ENCODE peak calls at places on chromosomes 3 and 15, in six cellular contexts. One of them, this sample, is unnamed.

GRCh38 chr3:163018067-163018466 is 1521.5 kb downstream of the OTOL1 start:
- DNase-seq in mucosa of descending colon: no peak
- DNase-seq in HepG2: no peak
- DNase-seq in bronchial epithelial cell: no peak
- DNase-seq in pancreas: no peak
- DNase-seq in GM23338: no peak
- DNase-seq in this sample: no peak

GRCh38 chr15:67998599-67999122 is 55.5 kb upstream of the PIAS1 start:
- DNase-seq in mucosa of descending colon: peak; percentile 84
- DNase-seq in HepG2: no peak
- DNase-seq in bronchial epithelial cell: peak; percentile 89
- DNase-seq in pancreas: peak; percentile 64
- DNase-seq in GM23338: no peak
- DNase-seq in this sample: no peak

GRCh38 chr15:87369269-87369668 is 887.3 kb downstream of the NTRK3 start:
- DNase-seq in mucosa of descending colon: no peak
- DNase-seq in HepG2: no peak
- DNase-seq in bronchial epithelial cell: peak; percentile 68
- DNase-seq in pancreas: no peak
- DNase-seq in GM23338: no peak
- DNase-seq in this sample: no peak

GRCh38 chr3:10238330-10238995 is 9.8 kb upstream of the TATDN2 start:
- DNase-seq in mucosa of descending colon: no peak
- DNase-seq in HepG2: no peak
- DNase-seq in bronchial epithelial cell: no peak
- DNase-seq in pancreas: no peak
- DNase-seq in GM23338: no peak
- DNase-seq in this sample: no peak

GRCh38 chr3:183178833-183179549 is 16.5 kb upstream of the LAMP3 start:
- DNase-seq in mucosa of descending colon: peak; percentile 60
- DNase-seq in HepG2: no peak
- DNase-seq in bronchial epithelial cell: peak; percentile 22
- DNase-seq in pancreas: peak; percentile 79
- DNase-seq in GM23338: peak; percentile 89
- DNase-seq in this sample: peak; percentile 61

GRCh38 chr3:129211772-129212171 is 28.1 kb upstream of the CNBP start:
- DNase-seq in mucosa of descending colon: peak; percentile 90
- DNase-seq in HepG2: peak; percentile 34
- DNase-seq in bronchial epithelial cell: peak; percentile 99
- DNase-seq in pancreas: peak; percentile 78
- DNase-seq in GM23338: no peak
- DNase-seq in this sample: no peak

GRCh38 chr3:73321286-73321685 is 259.8 kb downstream of the EBLN2 start:
- DNase-seq in mucosa of descending colon: no peak
- DNase-seq in HepG2: no peak
- DNase-seq in bronchial epithelial cell: no peak
- DNase-seq in pancreas: no peak
- DNase-seq in GM23338: no peak
- DNase-seq in this sample: no peak

GRCh38 chr3:188064831-188065493 is 89.0 kb upstream of the LPP start:
- DNase-seq in mucosa of descending colon: no peak
- DNase-seq in HepG2: peak; percentile 57
- DNase-seq in bronchial epithelial cell: no peak
- DNase-seq in pancreas: no peak
- DNase-seq in GM23338: no peak
- DNase-seq in this sample: no peak

GRCh38 chr15:49270541-49271421 is 100.7 kb downstream of the GALK2 start:
- DNase-seq in mucosa of descending colon: no peak
- DNase-seq in HepG2: no peak
- DNase-seq in bronchial epithelial cell: peak; percentile 8
- DNase-seq in pancreas: no peak
- DNase-seq in GM23338: peak; percentile 38
- DNase-seq in this sample: no peak

GRCh38 chr3:14791343-14791945 is 27.3 kb upstream of the FGD5 start:
- DNase-seq in mucosa of descending colon: peak; percentile 72
- DNase-seq in HepG2: peak; percentile 46
- DNase-seq in bronchial epithelial cell: peak; percentile 41
- DNase-seq in pancreas: peak; percentile 76
- DNase-seq in GM23338: peak; percentile 91
- DNase-seq in this sample: peak; percentile 82

GRCh38 chr15:48413304-48413703 is 82.1 kb downstream of the DUT start:
- DNase-seq in mucosa of descending colon: no peak
- DNase-seq in HepG2: peak; percentile 9
- DNase-seq in bronchial epithelial cell: no peak
- DNase-seq in pancreas: no peak
- DNase-seq in GM23338: no peak
- DNase-seq in this sample: no peak

GRCh38 chr3:45993421-45994027 is 2.1 kb downstream of the FYCO1 start:
- DNase-seq in mucosa of descending colon: no peak
- DNase-seq in HepG2: no peak
- DNase-seq in bronchial epithelial cell: no peak
- DNase-seq in pancreas: no peak
- DNase-seq in GM23338: no peak
- DNase-seq in this sample: no peak

GRCh38 chr3:138227650-138228049 is 40.5 kb downstream of the ARMC8 start:
- DNase-seq in mucosa of descending colon: no peak
- DNase-seq in HepG2: no peak
- DNase-seq in bronchial epithelial cell: no peak
- DNase-seq in pancreas: no peak
- DNase-seq in GM23338: no peak
- DNase-seq in this sample: no peak

GRCh38 chr15:20348291-20348899 is 193.2 kb downstream of the GOLGA6L6 start:
- DNase-seq in mucosa of descending colon: peak; percentile 21
- DNase-seq in HepG2: no peak
- DNase-seq in bronchial epithelial cell: no peak
- DNase-seq in pancreas: no peak
- DNase-seq in GM23338: no peak
- DNase-seq in this sample: no peak

GRCh38 chr3:185537369-185537970 is 14.9 kb downstream of the LIPH start:
- DNase-seq in mucosa of descending colon: peak; percentile 51
- DNase-seq in HepG2: peak; percentile 10
- DNase-seq in bronchial epithelial cell: peak; percentile 100
- DNase-seq in pancreas: no peak
- DNase-seq in GM23338: peak; percentile 3
- DNase-seq in this sample: no peak

GRCh38 chr3:98733778-98734281 is 29.3 kb upstream of the ST3GAL6 start:
- DNase-seq in mucosa of descending colon: no peak
- DNase-seq in HepG2: peak; percentile 71
- DNase-seq in bronchial epithelial cell: no peak
- DNase-seq in pancreas: no peak
- DNase-seq in GM23338: peak; percentile 30
- DNase-seq in this sample: peak; percentile 20

GRCh38 chr3:196868297-196868661 is 559 bp downstream of the SENP5 start:
- DNase-seq in mucosa of descending colon: no peak
- DNase-seq in HepG2: peak; percentile 20
- DNase-seq in bronchial epithelial cell: peak; percentile 21
- DNase-seq in pancreas: no peak
- DNase-seq in GM23338: peak; percentile 56
- DNase-seq in this sample: peak; percentile 60

GRCh38 chr15:81068516-81068915 is 65.6 kb upstream of the CFAP161 start:
- DNase-seq in mucosa of descending colon: no peak
- DNase-seq in HepG2: no peak
- DNase-seq in bronchial epithelial cell: no peak
- DNase-seq in pancreas: no peak
- DNase-seq in GM23338: no peak
- DNase-seq in this sample: no peak

GRCh38 chr3:190863119-190863465 is 598 bp upstream of the GMNC start:
- DNase-seq in mucosa of descending colon: no peak
- DNase-seq in HepG2: no peak
- DNase-seq in bronchial epithelial cell: peak; percentile 54
- DNase-seq in pancreas: no peak
- DNase-seq in GM23338: no peak
- DNase-seq in this sample: no peak

GRCh38 chr3:36876181-36876936 is 68.5 kb downstream of the TRANK1 start:
- DNase-seq in mucosa of descending colon: no peak
- DNase-seq in HepG2: no peak
- DNase-seq in bronchial epithelial cell: no peak
- DNase-seq in pancreas: no peak
- DNase-seq in GM23338: no peak
- DNase-seq in this sample: no peak

GRCh38 chr3:67635257-67635656 is 19.2 kb downstream of the SUCLG2 start:
- DNase-seq in mucosa of descending colon: no peak
- DNase-seq in HepG2: no peak
- DNase-seq in bronchial epithelial cell: peak; percentile 91
- DNase-seq in pancreas: no peak
- DNase-seq in GM23338: no peak
- DNase-seq in this sample: no peak

GRCh38 chr3:29144361-29144760 is 136.5 kb upstream of the RBMS3 start:
- DNase-seq in mucosa of descending colon: no peak
- DNase-seq in HepG2: no peak
- DNase-seq in bronchial epithelial cell: no peak
- DNase-seq in pancreas: no peak
- DNase-seq in GM23338: no peak
- DNase-seq in this sample: no peak

GRCh38 chr3:85189731-85190130 is 230.9 kb downstream of the CADM2 start:
- DNase-seq in mucosa of descending colon: no peak
- DNase-seq in HepG2: no peak
- DNase-seq in bronchial epithelial cell: no peak
- DNase-seq in pancreas: no peak
- DNase-seq in GM23338: no peak
- DNase-seq in this sample: no peak

GRCh38 chr3:169542347-169542751 is 121.2 kb downstream of the MECOM start:
- DNase-seq in mucosa of descending colon: no peak
- DNase-seq in HepG2: no peak
- DNase-seq in bronchial epithelial cell: no peak
- DNase-seq in pancreas: no peak
- DNase-seq in GM23338: no peak
- DNase-seq in this sample: no peak

GRCh38 chr3:196688349-196688748 is 23.7 kb downstream of the CEP19 start:
- DNase-seq in mucosa of descending colon: no peak
- DNase-seq in HepG2: no peak
- DNase-seq in bronchial epithelial cell: peak; percentile 75
- DNase-seq in pancreas: no peak
- DNase-seq in GM23338: no peak
- DNase-seq in this sample: no peak

GRCh38 chr3:7759630-7760029 is 742.0 kb upstream of the LMCD1 start:
- DNase-seq in mucosa of descending colon: no peak
- DNase-seq in HepG2: no peak
- DNase-seq in bronchial epithelial cell: no peak
- DNase-seq in pancreas: no peak
- DNase-seq in GM23338: no peak
- DNase-seq in this sample: no peak

GRCh38 chr3:183434503-183434902 is 6.1 kb upstream of the MCF2L2 start:
- DNase-seq in mucosa of descending colon: no peak
- DNase-seq in HepG2: no peak
- DNase-seq in bronchial epithelial cell: no peak
- DNase-seq in pancreas: no peak
- DNase-seq in GM23338: no peak
- DNase-seq in this sample: no peak

GRCh38 chr3:153640689-153641308 is 478.8 kb downstream of the RAP2B start:
- DNase-seq in mucosa of descending colon: peak; percentile 81
- DNase-seq in HepG2: no peak
- DNase-seq in bronchial epithelial cell: peak; percentile 28
- DNase-seq in pancreas: no peak
- DNase-seq in GM23338: peak; percentile 49
- DNase-seq in this sample: no peak

GRCh38 chr15:89333011-89333860 is 1.4 kb downstream of the POLG start:
- DNase-seq in mucosa of descending colon: no peak
- DNase-seq in HepG2: no peak
- DNase-seq in bronchial epithelial cell: no peak
- DNase-seq in pancreas: no peak
- DNase-seq in GM23338: peak; percentile 44
- DNase-seq in this sample: no peak

GRCh38 chr15:89335289-89336041 is 841 bp upstream of the POLG start:
- DNase-seq in mucosa of descending colon: no peak
- DNase-seq in HepG2: peak; percentile 10
- DNase-seq in bronchial epithelial cell: no peak
- DNase-seq in pancreas: no peak
- DNase-seq in GM23338: peak; percentile 71
- DNase-seq in this sample: peak; percentile 44

GRCh38 chr15:89332446-89332845 is 2.2 kb downstream of the POLG start:
- DNase-seq in mucosa of descending colon: no peak
- DNase-seq in HepG2: peak; percentile 28
- DNase-seq in bronchial epithelial cell: no peak
- DNase-seq in pancreas: no peak
- DNase-seq in GM23338: peak; percentile 62
- DNase-seq in this sample: peak; percentile 47

GRCh38 chr15:89333959-89334509 is 590 bp downstream of the POLG start:
- DNase-seq in mucosa of descending colon: no peak
- DNase-seq in HepG2: no peak
- DNase-seq in bronchial epithelial cell: peak; percentile 5
- DNase-seq in pancreas: no peak
- DNase-seq in GM23338: no peak
- DNase-seq in this sample: no peak

GRCh38 chr15:89334510-89335288 is at the start of gene POLG:
- DNase-seq in mucosa of descending colon: peak; percentile 99
- DNase-seq in HepG2: peak; percentile 96
- DNase-seq in bronchial epithelial cell: peak; percentile 93
- DNase-seq in pancreas: peak; percentile 96
- DNase-seq in GM23338: peak; percentile 98
- DNase-seq in this sample: peak; percentile 99
- TF ChIP-seq CTCF in mucosa of descending colon: no peak
- TF ChIP-seq CTCF in HepG2: no peak
- TF ChIP-seq CTCF in bronchial epithelial cell: no peak
- TF ChIP-seq CTCF in pancreas: no peak
- TF ChIP-seq CTCF in GM23338: no peak
- TF ChIP-seq CTCF in this sample: no peak

GRCh38 chr3:180633722-180634121 is 31.8 kb downstream of the TTC14 start:
- DNase-seq in mucosa of descending colon: no peak
- DNase-seq in HepG2: no peak
- DNase-seq in bronchial epithelial cell: no peak
- DNase-seq in pancreas: no peak
- DNase-seq in GM23338: peak; percentile 25
- DNase-seq in this sample: no peak
- TF ChIP-seq CTCF in mucosa of descending colon: no peak
- TF ChIP-seq CTCF in HepG2: peak; percentile 34
- TF ChIP-seq CTCF in bronchial epithelial cell: no peak
- TF ChIP-seq CTCF in pancreas: no peak
- TF ChIP-seq CTCF in GM23338: peak; percentile 25
- TF ChIP-seq CTCF in this sample: no peak

GRCh38 chr15:36880226-36880912 is 220.0 kb downstream of the MEIS2 start:
- DNase-seq in mucosa of descending colon: no peak
- DNase-seq in HepG2: no peak
- DNase-seq in bronchial epithelial cell: no peak
- DNase-seq in pancreas: peak; percentile 61
- DNase-seq in GM23338: peak; percentile 84
- DNase-seq in this sample: no peak
- TF ChIP-seq CTCF in mucosa of descending colon: no peak
- TF ChIP-seq CTCF in HepG2: no peak
- TF ChIP-seq CTCF in bronchial epithelial cell: no peak
- TF ChIP-seq CTCF in pancreas: no peak
- TF ChIP-seq CTCF in GM23338: peak; percentile 14
- TF ChIP-seq CTCF in this sample: no peak

GRCh38 chr3:179528786-179529185 is 33.9 kb upstream of the ACTL6A start:
- DNase-seq in mucosa of descending colon: no peak
- DNase-seq in HepG2: no peak
- DNase-seq in bronchial epithelial cell: peak; percentile 78
- DNase-seq in pancreas: no peak
- DNase-seq in GM23338: no peak
- DNase-seq in this sample: no peak

DNA sequence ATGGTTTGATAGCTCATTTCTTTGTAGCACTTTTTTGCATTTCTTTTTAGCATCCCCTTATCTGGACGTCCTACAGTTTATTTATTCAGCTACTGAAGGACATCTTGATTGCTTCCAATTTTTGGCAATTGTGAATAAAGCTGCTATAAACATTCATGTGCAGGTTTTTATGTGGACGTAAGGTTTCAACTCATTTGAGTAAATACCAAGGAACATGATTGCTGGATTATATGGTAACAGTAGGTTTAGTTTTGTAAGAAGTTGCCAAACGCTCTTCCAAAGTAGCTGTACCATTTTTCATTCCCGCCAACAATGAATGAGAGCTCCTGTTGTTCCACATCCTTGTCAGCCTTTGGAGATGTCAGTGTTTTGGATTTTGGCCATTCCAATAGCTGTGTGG is 29.5 kb upstream of the ACTL6A start:
- DNase-seq in mucosa of descending colon: no peak
- DNase-seq in HepG2: no peak
- DNase-seq in bronchial epithelial cell: no peak
- DNase-seq in pancreas: no peak
- DNase-seq in GM23338: no peak
- DNase-seq in this sample: no peak
- TF ChIP-seq CTCF in mucosa of descending colon: no peak
- TF ChIP-seq CTCF in HepG2: no peak
- TF ChIP-seq CTCF in bronchial epithelial cell: no peak
- TF ChIP-seq CTCF in pancreas: no peak
- TF ChIP-seq CTCF in GM23338: no peak
- TF ChIP-seq CTCF in this sample: no peak

This sample was measured in glutamatergic neuron.